ENCODE peak calls at places on chromosomes 11 and 22, in six cellular contexts. One of them, this sample, is unnamed.

GRCh38 chr11:74842967-74843366 is 94.3 kb downstream of the RNF169 start:
- DNase-seq in CD8-positive, alpha-beta T cell: no peak
- DNase-seq in Calu3: no peak
- DNase-seq in MCF 10A: no peak
- DNase-seq in A549: no peak
- DNase-seq in GM10248: no peak
- DNase-seq in this sample: no peak

GRCh38 chr22:19825016-19825339 is 29.7 kb downstream of the GNB1L start:
- DNase-seq in CD8-positive, alpha-beta T cell: peak; percentile 41
- DNase-seq in Calu3: no peak
- DNase-seq in MCF 10A: no peak
- DNase-seq in A549: no peak
- DNase-seq in GM10248: no peak
- DNase-seq in this sample: no peak

GRCh38 chr22:27220349-27220748 is 563.0 kb downstream of the MIAT start:
- DNase-seq in CD8-positive, alpha-beta T cell: no peak
- DNase-seq in Calu3: no peak
- DNase-seq in MCF 10A: peak; percentile 18
- DNase-seq in A549: no peak
- DNase-seq in GM10248: no peak
- DNase-seq in this sample: no peak

GRCh38 chr11:128796275-128796674 is 70.8 kb downstream of the KCNJ1 start:
- DNase-seq in CD8-positive, alpha-beta T cell: no peak
- DNase-seq in Calu3: no peak
- DNase-seq in MCF 10A: no peak
- DNase-seq in A549: no peak
- DNase-seq in GM10248: peak; percentile 69
- DNase-seq in this sample: no peak

GRCh38 chr22:23504522-23504921 is 75.6 kb downstream of the IGLL1 start:
- DNase-seq in CD8-positive, alpha-beta T cell: no peak
- DNase-seq in Calu3: no peak
- DNase-seq in MCF 10A: no peak
- DNase-seq in A549: no peak
- DNase-seq in GM10248: no peak
- DNase-seq in this sample: no peak

GRCh38 chr22:46357711-46358505 is 22.4 kb downstream of the TRMU start:
- DNase-seq in CD8-positive, alpha-beta T cell: no peak
- DNase-seq in Calu3: no peak
- DNase-seq in MCF 10A: no peak
- DNase-seq in A549: no peak
- DNase-seq in GM10248: no peak
- DNase-seq in this sample: no peak

GRCh38 chr11:95727630-95728029 is 62.0 kb downstream of the FAM76B start:
- DNase-seq in CD8-positive, alpha-beta T cell: no peak
- DNase-seq in Calu3: no peak
- DNase-seq in MCF 10A: no peak
- DNase-seq in A549: no peak
- DNase-seq in GM10248: no peak
- DNase-seq in this sample: no peak

GRCh38 chr11:111795333-111795985 is 29.3 kb upstream of the PPP2R1B start:
- DNase-seq in CD8-positive, alpha-beta T cell: no peak
- DNase-seq in Calu3: no peak
- DNase-seq in MCF 10A: no peak
- DNase-seq in A549: no peak
- DNase-seq in GM10248: no peak
- DNase-seq in this sample: no peak

GRCh38 chr11:36455658-36456111 is 54.4 kb downstream of the TRAF6 start:
- DNase-seq in CD8-positive, alpha-beta T cell: peak; percentile 34
- DNase-seq in Calu3: peak; percentile 20
- DNase-seq in MCF 10A: peak; percentile 92
- DNase-seq in A549: peak; percentile 46
- DNase-seq in GM10248: no peak
- DNase-seq in this sample: no peak

GRCh38 chr11:10326080-10326964 is 21.4 kb downstream of the ADM start:
- DNase-seq in CD8-positive, alpha-beta T cell: no peak
- DNase-seq in Calu3: peak; percentile 45
- DNase-seq in MCF 10A: no peak
- DNase-seq in A549: peak; percentile 90
- DNase-seq in GM10248: no peak
- DNase-seq in this sample: no peak

GRCh38 chr11:24779791-24780190 is 282.9 kb downstream of the LUZP2 start:
- DNase-seq in CD8-positive, alpha-beta T cell: no peak
- DNase-seq in Calu3: no peak
- DNase-seq in MCF 10A: peak; percentile 12
- DNase-seq in A549: no peak
- DNase-seq in GM10248: no peak
- DNase-seq in this sample: no peak

GRCh38 chr22:37431811-37432707 is 4.8 kb upstream of the ELFN2 start:
- DNase-seq in CD8-positive, alpha-beta T cell: no peak
- DNase-seq in Calu3: peak; percentile 79
- DNase-seq in MCF 10A: peak; percentile 95
- DNase-seq in A549: peak; percentile 86
- DNase-seq in GM10248: no peak
- DNase-seq in this sample: no peak

GRCh38 chr11:75518771-75519653 is 6.7 kb downstream of the GDPD5 start:
- DNase-seq in CD8-positive, alpha-beta T cell: no peak
- DNase-seq in Calu3: no peak
- DNase-seq in MCF 10A: no peak
- DNase-seq in A549: no peak
- DNase-seq in GM10248: no peak
- DNase-seq in this sample: no peak

GRCh38 chr11:100576044-100577021 is 110.8 kb upstream of the ARHGAP42 start:
- DNase-seq in CD8-positive, alpha-beta T cell: no peak
- DNase-seq in Calu3: peak; percentile 19
- DNase-seq in MCF 10A: peak; percentile 63
- DNase-seq in A549: peak; percentile 52
- DNase-seq in GM10248: peak; percentile 32
- DNase-seq in this sample: no peak

GRCh38 chr11:114060402-114061052 is 1.0 kb downstream of the ZBTB16 start:
- DNase-seq in CD8-positive, alpha-beta T cell: peak; percentile 61
- DNase-seq in Calu3: peak; percentile 13
- DNase-seq in MCF 10A: peak; percentile 28
- DNase-seq in A549: no peak
- DNase-seq in GM10248: no peak
- DNase-seq in this sample: no peak

GRCh38 chr11:14386081-14386480 is 27.1 kb upstream of the RRAS2 start:
- DNase-seq in CD8-positive, alpha-beta T cell: no peak
- DNase-seq in Calu3: no peak
- DNase-seq in MCF 10A: no peak
- DNase-seq in A549: no peak
- DNase-seq in GM10248: no peak
- DNase-seq in this sample: no peak

GRCh38 chr11:105906517-105906916 is 115.5 kb downstream of the MSANTD4 start:
- DNase-seq in CD8-positive, alpha-beta T cell: no peak
- DNase-seq in Calu3: no peak
- DNase-seq in MCF 10A: no peak
- DNase-seq in A549: no peak
- DNase-seq in GM10248: no peak
- DNase-seq in this sample: no peak

GRCh38 chr22:38609371-38609770 is 39.4 kb upstream of the DMC1 start:
- DNase-seq in CD8-positive, alpha-beta T cell: no peak
- DNase-seq in Calu3: no peak
- DNase-seq in MCF 10A: no peak
- DNase-seq in A549: no peak
- DNase-seq in GM10248: no peak
- DNase-seq in this sample: no peak

GRCh38 chr22:48581821-48582469 is 1245.7 kb downstream of the BRD1 start:
- DNase-seq in CD8-positive, alpha-beta T cell: no peak
- DNase-seq in Calu3: no peak
- DNase-seq in MCF 10A: peak; percentile 0
- DNase-seq in A549: peak; percentile 25
- DNase-seq in GM10248: no peak
- DNase-seq in this sample: no peak

GRCh38 chr22:21100149-21101032 is 54.6 kb downstream of the LRRC74B start:
- DNase-seq in CD8-positive, alpha-beta T cell: no peak
- DNase-seq in Calu3: no peak
- DNase-seq in MCF 10A: no peak
- DNase-seq in A549: no peak
- DNase-seq in GM10248: no peak
- DNase-seq in this sample: no peak

GRCh38 chr11:114179234-114179941 is 116.8 kb upstream of the NNMT start:
- DNase-seq in CD8-positive, alpha-beta T cell: no peak
- DNase-seq in Calu3: no peak
- DNase-seq in MCF 10A: peak; percentile 96
- DNase-seq in A549: peak; percentile 5
- DNase-seq in GM10248: no peak
- DNase-seq in this sample: no peak

GRCh38 chr11:92204731-92205130 is 19.9 kb upstream of the FAT3 start:
- DNase-seq in CD8-positive, alpha-beta T cell: no peak
- DNase-seq in Calu3: no peak
- DNase-seq in MCF 10A: no peak
- DNase-seq in A549: no peak
- DNase-seq in GM10248: no peak
- DNase-seq in this sample: no peak

GRCh38 chr11:68810164-68810563 is 31.6 kb downstream of the CPT1A start:
- DNase-seq in CD8-positive, alpha-beta T cell: no peak
- DNase-seq in Calu3: no peak
- DNase-seq in MCF 10A: no peak
- DNase-seq in A549: no peak
- DNase-seq in GM10248: no peak
- DNase-seq in this sample: no peak

GRCh38 chr11:64095949-64096348 is 60.2 kb downstream of the FLRT1 start:
- DNase-seq in CD8-positive, alpha-beta T cell: no peak
- DNase-seq in Calu3: no peak
- DNase-seq in MCF 10A: no peak
- DNase-seq in A549: no peak
- DNase-seq in GM10248: no peak
- DNase-seq in this sample: no peak

GRCh38 chr22:48717076-48717810 is 1110.4 kb downstream of the BRD1 start:
- DNase-seq in CD8-positive, alpha-beta T cell: no peak
- DNase-seq in Calu3: no peak
- DNase-seq in MCF 10A: no peak
- DNase-seq in A549: no peak
- DNase-seq in GM10248: no peak
- DNase-seq in this sample: peak; percentile 54

GRCh38 chr11:123473941-123474668 is 44.0 kb downstream of the GRAMD1B start:
- DNase-seq in CD8-positive, alpha-beta T cell: no peak
- DNase-seq in Calu3: no peak
- DNase-seq in MCF 10A: peak; percentile 78
- DNase-seq in A549: peak; percentile 70
- DNase-seq in GM10248: no peak
- DNase-seq in this sample: no peak

GRCh38 chr11:36540998-36541397 is 26.8 kb upstream of the RAG1 start:
- DNase-seq in CD8-positive, alpha-beta T cell: no peak
- DNase-seq in Calu3: peak; percentile 55
- DNase-seq in MCF 10A: peak; percentile 57
- DNase-seq in A549: peak; percentile 54
- DNase-seq in GM10248: peak; percentile 58
- DNase-seq in this sample: no peak

GRCh38 chr22:24144471-24145115 is 36.7 kb upstream of the SUSD2 start:
- DNase-seq in CD8-positive, alpha-beta T cell: no peak
- DNase-seq in Calu3: no peak
- DNase-seq in MCF 10A: no peak
- DNase-seq in A549: no peak
- DNase-seq in GM10248: no peak
- DNase-seq in this sample: no peak

GRCh38 chr11:5593146-5593545 is 3.3 kb upstream of the TRIM6 start:
- DNase-seq in CD8-positive, alpha-beta T cell: no peak
- DNase-seq in Calu3: no peak
- DNase-seq in MCF 10A: no peak
- DNase-seq in A549: no peak
- DNase-seq in GM10248: no peak
- DNase-seq in this sample: no peak

DNA sequence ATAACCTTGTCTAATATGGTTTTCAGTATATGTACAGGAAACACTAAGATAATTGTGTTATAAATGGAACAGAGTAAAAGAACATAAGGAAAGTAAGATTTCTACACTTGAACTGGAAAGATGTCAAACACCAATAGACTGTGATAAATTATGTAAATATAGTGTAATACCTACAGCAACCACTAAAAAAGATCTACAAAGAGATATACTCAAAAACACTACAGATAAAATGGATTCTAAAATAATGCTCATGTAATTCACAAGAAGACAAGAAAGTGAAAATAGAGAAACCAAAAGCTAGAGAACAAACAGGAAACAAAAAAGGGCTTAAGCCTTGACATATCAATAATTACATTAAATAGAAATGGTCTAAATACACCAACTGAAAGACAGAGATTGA is 30.9 kb downstream of the DEUP1 start:
- DNase-seq in CD8-positive, alpha-beta T cell: no peak
- DNase-seq in Calu3: no peak
- DNase-seq in MCF 10A: no peak
- DNase-seq in A549: no peak
- DNase-seq in GM10248: no peak
- DNase-seq in this sample: no peak
- TF ChIP-seq CTCF in CD8-positive, alpha-beta T cell: no peak
- TF ChIP-seq CTCF in Calu3: no peak
- TF ChIP-seq CTCF in MCF 10A: no peak
- TF ChIP-seq CTCF in A549: no peak
- TF ChIP-seq CTCF in GM10248: no peak
- TF ChIP-seq CTCF in this sample: peak; percentile 51

GRCh38 chr11:130449246-130449990 is 973 bp downstream of the ADAMTS15 start:
- DNase-seq in CD8-positive, alpha-beta T cell: no peak
- DNase-seq in Calu3: no peak
- DNase-seq in MCF 10A: no peak
- DNase-seq in A549: no peak
- DNase-seq in GM10248: no peak
- DNase-seq in this sample: peak; percentile 51

GRCh38 chr11:130448039-130448415 is 418 bp upstream of the ADAMTS15 start:
- DNase-seq in CD8-positive, alpha-beta T cell: no peak
- DNase-seq in Calu3: no peak
- DNase-seq in MCF 10A: no peak
- DNase-seq in A549: no peak
- DNase-seq in GM10248: no peak
- DNase-seq in this sample: no peak

GRCh38 chr11:130451261-130452019 is 3.0 kb downstream of the ADAMTS15 start:
- DNase-seq in CD8-positive, alpha-beta T cell: no peak
- DNase-seq in Calu3: no peak
- DNase-seq in MCF 10A: no peak
- DNase-seq in A549: no peak
- DNase-seq in GM10248: no peak
- DNase-seq in this sample: no peak

GRCh38 chr11:130448416-130449068 is at the start of gene ADAMTS15:
- DNase-seq in CD8-positive, alpha-beta T cell: no peak
- DNase-seq in Calu3: peak; percentile 75
- DNase-seq in MCF 10A: peak; percentile 89
- DNase-seq in A549: peak; percentile 83
- DNase-seq in GM10248: peak; percentile 58
- DNase-seq in this sample: peak; percentile 73

GRCh38 chr11:130449996-130450419 is 1.6 kb downstream of the ADAMTS15 start:
- DNase-seq in CD8-positive, alpha-beta T cell: no peak
- DNase-seq in Calu3: no peak
- DNase-seq in MCF 10A: no peak
- DNase-seq in A549: no peak
- DNase-seq in GM10248: no peak
- DNase-seq in this sample: no peak
- TF ChIP-seq CTCF in CD8-positive, alpha-beta T cell: no peak
- TF ChIP-seq CTCF in Calu3: no peak
- TF ChIP-seq CTCF in MCF 10A: no peak
- TF ChIP-seq CTCF in A549: no peak
- TF ChIP-seq CTCF in GM10248: no peak
- TF ChIP-seq CTCF in this sample: peak; percentile 46

GRCh38 chr11:27874998-27875397 is 174.7 kb upstream of the BDNF start:
- DNase-seq in CD8-positive, alpha-beta T cell: no peak
- DNase-seq in Calu3: no peak
- DNase-seq in MCF 10A: no peak
- DNase-seq in A549: no peak
- DNase-seq in GM10248: no peak
- DNase-seq in this sample: no peak
- TF ChIP-seq CTCF in CD8-positive, alpha-beta T cell: no peak
- TF ChIP-seq CTCF in Calu3: no peak
- TF ChIP-seq CTCF in MCF 10A: no peak
- TF ChIP-seq CTCF in A549: no peak
- TF ChIP-seq CTCF in GM10248: no peak
- TF ChIP-seq CTCF in this sample: no peak

GRCh38 chr11:44808053-44808753 is 81.4 kb downstream of the TSPAN18 start:
- DNase-seq in CD8-positive, alpha-beta T cell: no peak
- DNase-seq in Calu3: no peak
- DNase-seq in MCF 10A: no peak
- DNase-seq in A549: no peak
- DNase-seq in GM10248: no peak
- DNase-seq in this sample: no peak
- TF ChIP-seq CTCF in CD8-positive, alpha-beta T cell: no peak
- TF ChIP-seq CTCF in Calu3: no peak
- TF ChIP-seq CTCF in MCF 10A: no peak
- TF ChIP-seq CTCF in A549: no peak
- TF ChIP-seq CTCF in GM10248: no peak
- TF ChIP-seq CTCF in this sample: no peak

This sample was measured in mesothelial cell of epicardium.